ENCODE peak calls at places on chromosomes 4 and X, in four cellular contexts. V, F, S and H are unnamed samples.

GRCh38 chr4:138866314-138866713 is 149.3 kb upstream of the NOCT start:
- DNase-seq in V (no peak), F (no peak), S (no peak), H (no peak)

GRCh38 chrX:22004866-22005265 is 27.3 kb upstream of the PHEX start:
- DNase-seq in V (no peak), F (no peak), S (no peak), H (no peak)

GRCh38 chrX:131987252-131987651 is 35.9 kb upstream of the STK26 start:
- DNase-seq in V (no peak), F (no peak), S (no peak), H (no peak)

GRCh38 chr4:176818531-176818930 is 25.8 kb upstream of the VEGFC start:
- DNase-seq in V (no peak), F (no peak), S (no peak), H (no peak)

GRCh38 chrX:8731579-8732395 is at the start of gene ANOS1:
- DNase-seq in V (peak; percentile 72), F (no peak), S (no peak), H (peak; percentile 69)

GRCh38 chrX:77444075-77444474 is 3.1 kb upstream of the FGF16 start:
- DNase-seq in V (no peak), F (no peak), S (no peak), H (no peak)

GRCh38 chr4:56477192-56477706 is 9.8 kb downstream of the SRP72 start:
- DNase-seq in V (no peak), F (no peak), S (no peak), H (no peak)

GRCh38 chrX:153635788-153636668 is 11.0 kb upstream of the DUSP9 start:
- DNase-seq in V (peak; percentile 22), F (no peak), S (no peak), H (peak; percentile 48)

GRCh38 chr4:91113130-91113706 is 986.0 kb downstream of the CCSER1 start:
- DNase-seq in V (no peak), F (no peak), S (no peak), H (no peak)

GRCh38 chr4:173235050-173235449 is 66.4 kb downstream of the GALNT7 start:
- DNase-seq in V (no peak), F (no peak), S (no peak), H (no peak)

GRCh38 chrX:19846995-19847790 is 40.2 kb downstream of the SH3KBP1 start:
- DNase-seq in V (peak; percentile 47), F (no peak), S (no peak), H (no peak)

GRCh38 chr4:143344774-143345173 is 8.1 kb downstream of the GAB1 start:
- DNase-seq in V (no peak), F (no peak), S (no peak), H (no peak)

GRCh38 chrX:107154787-107155620 is 36.4 kb upstream of the RBM41 start:
- DNase-seq in V (no peak), F (no peak), S (no peak), H (no peak)

GRCh38 chr4:81421346-81422218 is 50.1 kb downstream of the RASGEF1B start:
- DNase-seq in V (no peak), F (no peak), S (no peak), H (peak; percentile 18)

GRCh38 chr4:80016506-80016905 is 56.5 kb downstream of the ANTXR2 start:
- DNase-seq in V (no peak), F (no peak), S (no peak), H (no peak)

GRCh38 chrX:57904481-57904880 is 5.8 kb downstream of the ZXDA start:
- DNase-seq in V (no peak), F (no peak), S (no peak), H (no peak)

DNA sequence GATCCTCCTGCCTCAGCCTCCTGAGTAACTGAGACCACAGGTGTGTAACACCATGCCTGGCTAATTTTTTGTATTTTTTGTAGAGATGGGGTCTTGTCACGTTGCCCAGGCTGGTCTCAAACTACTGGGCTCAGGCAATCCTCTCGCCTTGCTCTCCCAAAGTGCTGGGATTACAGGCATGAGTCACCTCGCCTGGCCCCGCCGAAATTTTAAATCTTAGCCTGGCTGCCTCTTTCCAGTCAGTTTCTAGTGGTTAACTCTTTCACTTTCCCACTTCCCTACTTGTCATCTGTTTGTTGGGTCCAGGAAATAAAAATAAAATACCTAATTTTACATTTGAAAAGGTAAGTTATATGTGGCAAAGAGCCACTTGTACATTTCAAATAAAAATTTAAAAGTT is 62.4 kb downstream of the TMEM165 start:
- DNase-seq in V (no peak), F (no peak), S (no peak), H (no peak)
- H3K36me3 ChIP-seq in V (peaks cover 4% of the 10 kb centered on the region), F (peaks cover 3% of the 10 kb centered on the region), S (no peaks in the 10 kb centered on the region), H (no peaks in the 10 kb centered on the region)

GRCh38 chrX:38768079-38768478 is 33.2 kb upstream of the MID1IP1 start:
- DNase-seq in V (no peak), F (no peak), S (no peak), H (no peak)
- TF ChIP-seq CTCF in V (no peak), F (peak; percentile 25), S (no peak), H (no peak)

GRCh38 chrX:81779701-81780100 is 577.8 kb downstream of the SH3BGRL start:
- DNase-seq in V (no peak), F (no peak), S (no peak), H (no peak)
- H3K9me3 ChIP-seq in V (no peaks in the 10 kb centered on the region), F (no peaks in the 10 kb centered on the region), S (no peaks in the 10 kb centered on the region), H (no peaks in the 10 kb centered on the region)

DNA sequence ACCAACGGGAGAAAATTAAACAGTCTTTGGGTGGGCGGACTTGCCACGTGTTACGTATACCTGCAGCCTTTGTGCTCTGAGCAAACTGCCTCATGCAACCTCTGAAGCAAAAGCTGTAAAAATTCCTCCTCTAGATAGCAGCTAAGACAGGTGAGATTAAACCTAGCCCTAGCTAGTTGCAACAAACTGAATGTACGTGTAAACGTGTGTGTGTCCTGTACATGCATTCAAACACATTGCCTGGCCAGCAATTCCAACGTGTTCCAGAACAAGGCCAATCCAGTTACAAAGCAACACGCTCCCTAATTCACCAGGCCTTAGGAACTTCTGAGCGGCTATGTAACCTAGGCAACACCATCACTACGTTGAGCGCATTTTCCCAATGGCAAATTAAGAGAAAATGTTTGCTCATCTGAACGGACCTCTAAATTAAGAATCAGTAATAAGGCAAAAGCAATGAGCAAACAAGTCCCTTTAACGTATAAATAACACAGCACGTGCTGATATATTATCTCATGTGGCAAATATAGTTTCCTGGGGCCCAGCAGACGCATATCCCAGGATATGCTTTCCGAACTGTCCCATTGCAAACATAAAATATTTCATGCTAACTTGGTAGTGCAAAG is 792 bp downstream of the PPID start:
- DNase-seq in V (no peak), F (no peak), S (no peak), H (no peak)
- H3K36me3 ChIP-seq in V (peaks cover 8% of the 10 kb centered on the region), F (no peaks in the 10 kb centered on the region), S (no peaks in the 10 kb centered on the region), H (no peaks in the 10 kb centered on the region)

DNA sequence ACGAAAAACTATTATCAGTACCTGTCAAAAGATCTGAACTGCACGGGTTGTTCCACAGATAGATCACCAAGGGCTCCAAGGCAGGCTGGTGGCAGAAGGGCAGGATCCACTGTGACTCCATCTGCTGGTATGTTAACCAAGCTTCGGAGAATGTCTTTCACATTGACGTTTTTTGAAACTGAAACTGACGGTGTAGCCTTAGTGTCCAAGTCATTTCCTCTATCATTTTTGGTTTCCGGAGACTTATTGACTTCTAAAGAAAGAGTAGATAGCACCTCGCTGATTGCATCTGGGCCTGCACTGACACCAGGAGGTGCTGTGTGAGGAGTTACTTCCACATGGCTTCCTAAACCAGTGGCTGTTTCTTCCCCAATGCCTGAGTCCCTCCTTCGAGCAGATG is 186.9 kb downstream of the LRBA start:
- DNase-seq in V (no peak), F (no peak), S (no peak), H (no peak)
- TF ChIP-seq CTCF in V (no peak), F (no peak), S (no peak), H (no peak)

DNA sequence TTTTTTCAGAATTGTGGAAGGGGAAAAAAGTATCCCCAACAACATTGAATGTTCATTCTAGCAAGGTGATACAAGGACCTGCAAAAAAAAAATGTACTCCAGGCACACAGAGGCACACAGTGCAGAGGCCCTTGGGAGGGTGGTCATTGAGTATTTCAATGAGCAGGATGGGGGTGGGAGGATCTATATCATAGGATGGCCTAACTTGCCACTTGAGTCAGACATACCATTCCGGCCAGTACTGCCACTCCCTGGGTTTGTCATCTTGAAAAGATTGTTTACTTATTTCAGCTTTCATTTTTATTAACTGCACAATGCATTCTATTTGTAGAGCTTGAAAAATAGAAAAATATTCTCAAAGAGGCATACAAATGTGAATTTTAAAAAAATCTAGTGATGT is 18.7 kb downstream of the ZNF595 start:
- DNase-seq in V (no peak), F (no peak), S (no peak), H (no peak)
- H3K9me3 ChIP-seq in V (peaks cover 85% of the 10 kb centered on the region), F (no peaks in the 10 kb centered on the region), S (peaks cover 67% of the 10 kb centered on the region), H (peaks cover 11% of the 10 kb centered on the region)